ENCODE peak calls at places on chromosomes 12 and 14, in four cellular contexts. F is nephron progenitor cell, P is endothelial cell of umbilical vein, A is dorsolateral prefrontal cortex. K is an unnamed sample.

GRCh38 chr12:57632369-57632897 is 568 bp downstream of the B4GALNT1 start:
- DNase-seq in P (no peak), F (peak), A (no peak), K (no peak)

GRCh38 chr12:106248849-106249371 is 1.1 kb upstream of the CKAP4 start:
- DNase-seq in P (peak), F (no peak), A (no peak), K (no peak)

GRCh38 chr12:12723681-12724420 is 6.7 kb downstream of the CDKN1B start:
- DNase-seq in A (no peak), F (peak), P (peak), K (peak)

GRCh38 chr14:50762001-50762930 is 68.7 kb downstream of the NIN start:
- DNase-seq in P (no peak), F (no peak), A (no peak), K (no peak)

GRCh38 chr14:69980457-69981414 is 101.5 kb downstream of the SMOC1 start:
- DNase-seq in F (no peak), P (no peak), A (peak), K (no peak)

GRCh38 chr14:92105845-92106094 is 612 bp downstream of the ATXN3 start:
- DNase-seq in F (peak), P (no peak), A (no peak), K (no peak)

GRCh38 chr12:90943248-90943647 is 11.7 kb downstream of the CCER1 start:
- DNase-seq in P (no peak), A (no peak), F (no peak), K (no peak)

GRCh38 chr12:76284816-76285750 is 63.1 kb downstream of the BBS10 start:
- DNase-seq in P (no peak), F (no peak), A (no peak), K (no peak)

GRCh38 chr12:94618995-94619695 is 31.2 kb downstream of the TMCC3 start:
- DNase-seq in F (no peak), P (peak), A (no peak), K (no peak)

GRCh38 chr12:42761601-42762350 is 172.2 kb upstream of the PRICKLE1 start:
- DNase-seq in A (no peak), P (no peak), F (no peak), K (no peak)

GRCh38 chr14:38522724-38523123 is 266.8 kb upstream of the CLEC14A start:
- DNase-seq in A (no peak), P (no peak), F (no peak), K (no peak)

GRCh38 chr14:95533391-95533821 is 1.4 kb upstream of the GLRX5 start:
- DNase-seq in F (no peak), P (peak), A (no peak), K (no peak)

GRCh38 chr12:72057330-72057911 is 118.8 kb downstream of the TPH2 start:
- DNase-seq in A (no peak), P (no peak), F (no peak), K (no peak)

GRCh38 chr12:89098390-89099102 is 253.8 kb downstream of the DUSP6 start:
- DNase-seq in A (no peak), F (peak), P (no peak), K (no peak)

GRCh38 chr12:57138526-57139272 is 8.7 kb downstream of the LRP1-AS start:
- DNase-seq in P (no peak), A (no peak), F (no peak), K (no peak)

GRCh38 chr14:104353921-104354701 is 215.7 kb downstream of the KIF26A start:
- DNase-seq in P (peak), A (peak), F (no peak), K (no peak)

GRCh38 chr12:46752396-46752795 is 73.4 kb downstream of the SLC38A4 start:
- DNase-seq in P (no peak), A (no peak), F (no peak), K (no peak)

GRCh38 chr12:25200703-25201102 is 5.7 kb downstream of the ETFRF1 start:
- DNase-seq in P (peak), A (no peak), F (no peak), K (no peak)

GRCh38 chr12:118119449-118119879 is 15.7 kb upstream of the VSIG10 start:
- DNase-seq in F (no peak), A (no peak), P (no peak), K (no peak)

GRCh38 chr12:44235674-44236073 is 399.8 kb downstream of the TMEM117 start:
- DNase-seq in F (no peak), A (no peak), P (no peak), K (no peak)

GRCh38 chr14:33957993-33958392 is 7.1 kb upstream of the EGLN3 start:
- DNase-seq in A (no peak), F (no peak), P (no peak), K (no peak)

GRCh38 chr14:33972522-33973162 is 21.8 kb upstream of the EGLN3 start:
- DNase-seq in F (no peak), P (no peak), A (no peak), K (no peak)

GRCh38 chr14:100107236-100107635 is 42.0 kb downstream of the EVL start:
- DNase-seq in P (no peak), F (no peak), A (no peak), K (no peak)

GRCh38 chr12:93563807-93564538 is 8.5 kb upstream of the SOCS2 start:
- DNase-seq in A (no peak), P (no peak), F (no peak), K (no peak)
- TF ChIP-seq CTCF in A (no peak), P (peak), F (no peak), K (peak)

DNA sequence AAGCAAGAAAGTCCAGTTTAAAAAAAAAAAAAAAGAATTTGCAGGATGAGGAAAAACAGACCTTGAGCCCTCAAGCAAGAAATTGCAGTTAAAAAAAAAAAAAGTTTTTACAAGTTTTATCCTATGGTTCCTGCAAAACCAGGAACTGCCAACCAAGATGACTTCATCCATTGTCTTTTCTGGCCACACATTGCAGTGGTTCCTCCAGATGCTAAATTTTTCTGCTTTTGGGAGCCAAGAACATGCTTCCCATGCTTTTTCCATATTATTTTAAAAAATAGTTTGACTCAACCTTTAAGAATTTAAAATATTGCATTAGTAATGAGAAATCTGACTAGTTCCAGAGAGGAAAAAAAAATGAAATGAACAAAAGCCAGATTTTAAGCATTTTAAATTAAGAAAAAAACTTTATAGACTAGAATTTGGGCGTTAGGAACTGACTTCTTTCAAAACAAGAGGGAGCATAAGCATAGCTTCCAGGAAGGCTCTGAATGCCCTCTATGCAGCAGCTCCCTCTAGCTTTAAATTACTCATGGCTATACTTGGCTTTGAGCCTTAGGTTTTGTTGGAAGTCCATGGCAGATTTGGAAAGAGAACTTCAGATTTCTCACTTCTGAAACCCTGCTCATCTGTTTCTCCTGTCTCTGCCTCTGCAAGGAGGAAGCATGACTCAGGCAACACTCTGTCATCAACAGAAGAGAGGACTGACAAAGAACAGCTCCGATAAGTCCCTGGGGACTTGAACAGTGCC is 124.5 kb downstream of the GPR65 start:
- DNase-seq in A (no peak), P (peak), F (no peak), K (no peak)
- TF ChIP-seq CTCF in A (peak), P (no peak), F (no peak), K (no peak)

GRCh38 chr12:122449317-122449716 is 26.8 kb upstream of the CLIP1 start:
- DNase-seq in P (peak), A (no peak), F (no peak), K (no peak)
- TF ChIP-seq CTCF in P (no peak), A (no peak), F (no peak), K (no peak)

DNA sequence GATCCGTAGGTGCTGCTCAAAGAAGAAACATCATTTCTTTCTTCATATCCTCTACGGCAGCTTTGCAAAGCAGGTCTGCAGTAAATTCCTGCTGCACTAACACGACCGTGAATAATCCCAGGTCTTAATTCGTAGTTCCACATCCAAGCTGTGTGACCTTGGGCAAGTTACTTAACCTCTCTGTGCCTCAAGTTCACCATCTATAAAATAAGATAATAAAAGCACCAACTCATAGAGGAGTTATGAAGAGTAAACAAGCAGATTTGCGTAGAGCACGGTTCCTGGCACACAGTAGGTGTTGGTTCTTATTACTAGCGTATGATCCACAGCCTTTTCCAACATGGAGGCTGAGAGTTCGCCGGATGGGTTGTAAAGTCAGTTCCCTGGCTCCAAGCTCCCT is 3.6 kb downstream of the NCOR2 start:
- DNase-seq in P (no peak), A (no peak), F (no peak), K (no peak)
- TF ChIP-seq CTCF in P (no peak), A (no peak), F (no peak), K (no peak)

GRCh38 chr12:103727638-103728037 is 113.4 kb downstream of the NT5DC3 start:
- DNase-seq in A (no peak), F (no peak), P (no peak), K (no peak)
- TF ChIP-seq CTCF in A (no peak), F (no peak), P (no peak), K (no peak)

DNA sequence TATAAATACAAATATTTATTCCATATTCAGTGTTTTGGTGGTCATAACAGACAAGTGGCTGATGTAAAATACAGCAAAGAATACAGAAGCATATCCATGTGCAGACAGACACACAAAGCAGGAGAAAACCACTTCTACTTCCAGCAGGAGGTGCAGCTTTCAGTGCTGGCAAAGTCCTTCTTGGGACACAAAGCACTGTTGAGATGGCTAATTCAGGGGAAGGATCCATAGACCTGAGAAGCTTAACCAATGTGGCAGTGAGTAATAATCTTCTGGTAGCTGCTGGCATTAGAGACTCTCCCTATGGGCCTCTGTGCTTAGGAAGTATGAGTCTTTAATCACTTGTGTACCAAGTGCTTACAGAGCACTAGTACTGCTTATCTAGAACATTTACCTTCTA is 26.8 kb downstream of the AMN1 start:
- DNase-seq in P (peak), A (no peak), F (no peak), K (no peak)
- TF ChIP-seq CTCF in P (peak), A (no peak), F (no peak), K (peak)

DNA sequence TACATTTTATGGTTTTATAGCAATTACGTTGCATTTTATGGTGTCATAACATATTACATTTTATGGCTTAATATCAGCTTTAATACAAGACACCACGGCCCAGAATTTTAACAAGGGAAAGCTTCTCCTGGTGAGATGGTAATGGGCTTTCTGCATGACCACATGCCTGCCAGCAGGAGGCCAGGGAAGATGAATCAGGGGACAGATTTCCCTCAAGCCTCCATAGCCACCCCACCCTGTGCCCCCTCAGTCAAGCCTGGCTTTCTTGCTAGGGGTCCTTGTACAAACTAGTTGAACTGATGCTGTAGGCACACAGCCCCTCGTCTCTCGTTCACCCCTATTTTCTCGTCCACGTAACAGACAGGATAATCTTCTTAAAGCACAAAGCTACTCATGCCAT is 56.6 kb downstream of the HSPB8 start:
- DNase-seq in P (no peak), F (peak), A (no peak), K (no peak)
- TF ChIP-seq CTCF in P (peak), F (peak), A (no peak), K (peak)

DNA sequence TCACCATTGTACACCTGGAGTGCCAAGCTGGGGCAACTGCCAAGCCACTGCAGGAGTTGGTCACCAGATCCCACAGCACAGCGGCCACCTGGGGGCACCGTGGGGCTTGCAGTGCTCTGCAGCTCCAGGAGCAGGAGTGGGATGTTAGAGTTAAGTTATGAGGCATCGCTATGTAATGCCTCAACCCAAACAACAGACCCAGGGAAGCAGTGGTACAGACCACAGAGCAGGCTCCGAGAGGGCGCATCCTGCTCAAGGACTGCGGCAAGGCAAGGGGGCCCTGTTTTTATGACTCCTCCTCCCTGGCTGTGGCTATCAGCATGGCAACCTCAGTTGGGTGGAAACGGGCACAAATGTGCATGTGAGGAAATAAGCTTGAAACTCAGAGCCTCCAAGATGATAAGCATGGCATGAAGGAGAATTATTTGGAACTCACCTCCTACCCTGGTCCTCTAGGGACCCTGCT is 63.1 kb downstream of the ARL6IP4 start:
- DNase-seq in P (peak), A (peak), F (peak), K (peak)
- TF ChIP-seq CTCF in P (peak), A (peak), F (peak), K (peak)

GRCh38 chr12:9378430-9378835 is 170.2 kb upstream of the PZP start:
- DNase-seq in P (peak), F (peak), A (no peak), K (no peak)
- TF ChIP-seq CTCF in P (peak), F (peak), A (no peak), K (peak)

GRCh38 chr14:44009642-44010041 is 497.4 kb downstream of the FSCB start:
- DNase-seq in F (no peak), A (no peak), P (no peak), K (no peak)

GRCh38 chr14:44010071-44010470 is 497.0 kb downstream of the FSCB start:
- DNase-seq in A (no peak), F (no peak), P (no peak), K (no peak)

DNA sequence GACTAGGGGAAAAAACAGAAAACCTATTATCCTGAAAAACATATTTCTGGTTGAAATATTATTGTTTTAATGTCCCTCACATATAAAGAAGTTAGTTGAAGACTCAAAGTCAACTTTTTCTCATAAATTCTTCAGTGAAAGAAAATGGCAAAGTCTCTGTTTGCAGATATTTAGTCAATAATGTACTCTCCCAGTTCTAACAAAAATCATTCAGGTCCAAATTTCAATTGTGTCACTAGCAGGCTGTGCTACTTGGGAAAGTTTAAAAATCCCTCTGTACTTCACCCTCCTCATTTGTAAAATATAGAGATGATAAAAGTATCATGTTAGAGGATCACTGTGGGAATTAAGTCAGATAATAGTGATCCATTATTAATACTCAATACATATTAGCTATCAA is 496.5 kb downstream of the FSCB start:
- DNase-seq in F (no peak), P (no peak), A (no peak), K (no peak)
- TF ChIP-seq CTCF in F (no peak), P (no peak), A (no peak), K (no peak)

K was measured in progenitor cell of endocrine pancreas.